ENCODE peak calls at places on chromosome 10, in four cellular contexts. Y, X, V and Z are unnamed samples.
A peak's percentile ranks its signal among the peaks of the same experiment; 100 is the strongest.

GRCh38 chr10:87734987-87735827 is 75.5 kb downstream of the PAPSS2 start:
- DNase-seq in V (peak; percentile 82), Y (peak; percentile 22), X (no peak), Z (no peak)

GRCh38 chr10:48474764-48475365 is 130.0 kb downstream of the ARHGAP22 start:
- DNase-seq in Y (no peak), X (no peak), V (no peak), Z (peak; percentile 1)

GRCh38 chr10:22992075-22992474 is 64.2 kb downstream of the ARMC3 start:
- DNase-seq in Y (no peak), V (no peak), X (no peak), Z (no peak)

GRCh38 chr10:95268438-95268837 is 22.4 kb downstream of the PDLIM1 start:
- DNase-seq in V (no peak), X (no peak), Y (no peak), Z (no peak)

GRCh38 chr10:121104476-121105111 is 253.4 kb downstream of the WDR11 start:
- DNase-seq in Y (no peak), X (no peak), V (no peak), Z (no peak)

GRCh38 chr10:71214641-71215160 is 2.3 kb downstream of the UNC5B start:
- DNase-seq in X (no peak), V (no peak), Y (no peak), Z (no peak)

GRCh38 chr10:43965033-43965917 is 316.6 kb upstream of the ZNF32 start:
- DNase-seq in Y (no peak), V (no peak), X (no peak), Z (no peak)

GRCh38 chr10:14560274-14560673 is 214.4 kb downstream of the FAM107B start:
- DNase-seq in X (no peak), Y (no peak), V (no peak), Z (no peak)

GRCh38 chr10:68560916-68561691 is 967 bp downstream of the TET1 start:
- DNase-seq in Y (no peak), V (peak; percentile 76), X (no peak), Z (no peak)

GRCh38 chr10:28496481-28496961 is 36.4 kb upstream of the WAC start:
- DNase-seq in Y (no peak), X (no peak), V (no peak), Z (no peak)

GRCh38 chr10:68330852-68331454 is 911 bp upstream of the HNRNPH3 start:
- DNase-seq in V (no peak), Y (no peak), X (no peak), Z (peak; percentile 16)

GRCh38 chr10:5628798-5629788 is 37.3 kb downstream of the ASB13 start:
- DNase-seq in V (no peak), Y (no peak), X (no peak), Z (no peak)

GRCh38 chr10:72245949-72246525 is 27.7 kb upstream of the DDIT4 start:
- DNase-seq in Y (no peak), X (no peak), V (no peak), Z (no peak)

GRCh38 chr10:9762966-9763656 is 1254.6 kb upstream of the CELF2 start:
- DNase-seq in V (no peak), X (no peak), Y (peak; percentile 83), Z (no peak)

GRCh38 chr10:31620236-31621151 is 301.5 kb downstream of the ZEB1 start:
- DNase-seq in V (no peak), X (no peak), Y (no peak), Z (no peak)

GRCh38 chr10:114665873-114666272 is 7.8 kb upstream of the ABLIM1 start:
- DNase-seq in Y (no peak), V (no peak), X (no peak), Z (no peak)

GRCh38 chr10:112052176-112052575 is 131.4 kb downstream of the GPAM start:
- DNase-seq in V (peak; percentile 39), Y (no peak), X (no peak), Z (no peak)

GRCh38 chr10:116721991-116722392 is 20.4 kb downstream of the HSPA12A start:
- DNase-seq in Y (no peak), X (no peak), V (peak; percentile 88), Z (no peak)

GRCh38 chr10:77936697-77937567 is 10.4 kb upstream of the DLG5 start:
- DNase-seq in V (no peak), Y (no peak), X (no peak), Z (no peak)

GRCh38 chr10:67770537-67770936 is 67.5 kb downstream of the DNAJC12 start:
- DNase-seq in V (no peak), X (no peak), Y (no peak), Z (no peak)

GRCh38 chr10:128103229-128103714 is 23.0 kb downstream of the MKI67 start:
- DNase-seq in X (no peak), V (no peak), Y (no peak), Z (no peak)

GRCh38 chr10:103693070-103693811 is 162.1 kb downstream of the SH3PXD2A start:
- DNase-seq in V (no peak), Y (no peak), X (no peak), Z (no peak)

GRCh38 chr10:104035107-104035816 is 50.4 kb downstream of the COL17A1 start:
- DNase-seq in V (no peak), X (no peak), Y (no peak), Z (no peak)